ENCODE peak calls at places on chromosome X, in four cellular contexts. A is neuronal stem cell; P is effector memory CD4-positive, alpha-beta T cell; U is GM23338. W is an unnamed sample.

GRCh38 chrX:18640686-18641085 is 31.2 kb downstream of the RS1 start:
- DNase-seq in A (peak), P (no peak), U (peak), W (no peak)

GRCh38 chrX:130937101-130937500 is 34.1 kb upstream of the ENOX2 start:
- DNase-seq in A (no peak), P (no peak), U (no peak), W (no peak)

GRCh38 chrX:75107863-75108509 is 48.1 kb downstream of the ABCB7 start:
- DNase-seq in A (no peak), P (no peak), U (peak), W (no peak)

GRCh38 chrX:130994671-130995070 is 63.5 kb upstream of the ARHGAP36 start:
- DNase-seq in A (peak), P (no peak), U (peak), W (peak)

GRCh38 chrX:139158256-139158655 is 372.3 kb upstream of the F9 start:
- DNase-seq in A (no peak), P (no peak), U (peak), W (no peak)

GRCh38 chrX:139126493-139126892 is 404.0 kb upstream of the F9 start:
- DNase-seq in A (peak), P (no peak), U (peak), W (no peak)

GRCh38 chrX:22314692-22315091 is 42.0 kb downstream of the CBLL2 start:
- DNase-seq in A (no peak), P (no peak), U (peak), W (no peak)

GRCh38 chrX:70455366-70456202 is 10.9 kb downstream of the DLG3 start:
- DNase-seq in A (no peak), P (no peak), U (peak), W (no peak)

GRCh38 chrX:34875204-34875603 is 67.4 kb upstream of the FAM47B start:
- DNase-seq in A (no peak), P (no peak), U (no peak), W (no peak)